ENCODE peak calls at places on chromosomes 13 and 19, in nine cellular contexts. I, E, T, C, D, N, H, F and O are unnamed samples.

GRCh38 chr19:49056101-49056901 is 1.2 kb downstream of the CGB7 start:
- DNase-seq in I (peak), E (peak), T (peak), C (peak), D (no peak), N (no peak), H (peak), F (peak), O (peak)

GRCh38 chr19:15911599-15912237 is 13.8 kb upstream of the CYP4F2 start:
- DNase-seq in I (peak), E (no peak), T (no peak), C (no peak), D (no peak), N (no peak), H (no peak), F (no peak), O (no peak)

GRCh38 chr13:24288870-24289269 is 20.5 kb upstream of the C1QTNF9 start:
- DNase-seq in I (no peak), E (peak), T (peak), C (peak), D (no peak), N (no peak), H (no peak), F (no peak), O (no peak)

GRCh38 chr13:57633141-57633949 is 1.8 kb downstream of the PCDH17 start:
- DNase-seq in I (peak), E (no peak), T (peak), C (no peak), D (no peak), N (no peak), H (peak), F (no peak), O (no peak)

GRCh38 chr13:86920960-86921359 is 750.2 kb upstream of the SLITRK5 start:
- DNase-seq in I (no peak), E (no peak), T (no peak), C (no peak), D (no peak), N (no peak), H (no peak), F (no peak), O (no peak)

GRCh38 chr13:99969934-99970760 is 1.4 kb downstream of the ZIC5 start:
- DNase-seq in I (peak), E (peak), T (no peak), C (no peak), D (peak), N (no peak), H (no peak), F (peak), O (peak)

GRCh38 chr19:10876459-10877240 is 5.3 kb downstream of the CARM1 start:
- DNase-seq in I (no peak), E (no peak), T (no peak), C (no peak), D (no peak), N (no peak), H (peak), F (no peak), O (peak)

GRCh38 chr19:13920940-13921744 is 15.1 kb downstream of the CC2D1A start:
- DNase-seq in I (no peak), E (peak), T (peak), C (peak), D (no peak), N (peak), H (no peak), F (peak), O (peak)

GRCh38 chr19:8041553-8041952 is 11.0 kb upstream of the CCL25 start:
- DNase-seq in I (peak), E (no peak), T (no peak), C (peak), D (no peak), N (no peak), H (no peak), F (peak), O (no peak)

GRCh38 chr19:12669272-12670158 is 2.9 kb downstream of the WDR83 start:
- DNase-seq in I (peak), E (peak), T (peak), C (peak), D (peak), N (peak), H (peak), F (peak), O (peak)